ENCODE peak calls at places on chromosomes 7 and 10, in eight cellular contexts. B is Peyer's patch, V is MM.1S, M is lung, E is A673, N is testis, S is suprapubic skin, U is colonic mucosa. I is an unnamed sample.
A peak's percentile ranks its signal among the peaks of the same experiment; 100 is the strongest.

GRCh38 chr10:78540355-78541076 is 506.9 kb downstream of the RPS24 start:
- DNase-seq in B (no peak), V (no peak), M (no peak), E (no peak), N (no peak), S (no peak), U (no peak), I (no peak)

GRCh38 chr10:12357525-12358151 is 8.3 kb downstream of the CAMK1D start:
- DNase-seq in B (no peak), V (no peak), M (no peak), E (no peak), N (no peak), S (no peak), U (no peak), I (no peak)

GRCh38 chr7:2474224-2474623 is 2.0 kb downstream of the GRIFIN start:
- DNase-seq in B (no peak), V (no peak), M (no peak), E (no peak), N (no peak), S (no peak), U (no peak), I (no peak)

GRCh38 chr10:76553700-76554470 is 1083.7 kb downstream of the KCNMA1 start:
- DNase-seq in B (no peak), V (no peak), M (no peak), E (no peak), N (no peak), S (no peak), U (no peak), I (no peak)

GRCh38 chr7:7895754-7896153 is 72.8 kb upstream of the GLCCI1 start:
- DNase-seq in B (no peak), V (no peak), M (no peak), E (no peak), N (no peak), S (no peak), U (no peak), I (no peak)

GRCh38 chr10:335151-335800 is 200.0 kb downstream of the ZMYND11 start:
- DNase-seq in B (no peak), V (no peak), M (no peak), E (no peak), N (no peak), S (no peak), U (no peak), I (no peak)

GRCh38 chr7:17732083-17732482 is 208.2 kb downstream of the SNX13 start:
- DNase-seq in B (no peak), V (no peak), M (no peak), E (no peak), N (no peak), S (no peak), U (no peak), I (no peak)

GRCh38 chr10:91424016-91424415 is 13.9 kb downstream of the HECTD2 start:
- DNase-seq in B (no peak), V (no peak), M (no peak), E (no peak), N (no peak), S (no peak), U (no peak), I (no peak)

GRCh38 chr10:108250954-108251620 is 1086.6 kb upstream of the SORCS1 start:
- DNase-seq in B (no peak), V (no peak), M (no peak), E (no peak), N (no peak), S (no peak), U (no peak), I (no peak)

GRCh38 chr10:78510566-78511323 is 477.1 kb downstream of the RPS24 start:
- DNase-seq in B (no peak), V (no peak), M (peak; percentile 27), E (no peak), N (no peak), S (no peak), U (peak; percentile 30), I (no peak)

GRCh38 chr7:140714331-140715040 is 18.0 kb downstream of the NDUFB2 start:
- DNase-seq in B (no peak), V (no peak), M (no peak), E (no peak), N (no peak), S (no peak), U (no peak), I (no peak)

GRCh38 chr10:78805176-78805575 is 263.6 kb upstream of the ZMIZ1 start:
- DNase-seq in B (peak; percentile 53), V (no peak), M (peak; percentile 68), E (peak; percentile 51), N (peak; percentile 69), S (peak; percentile 83), U (peak; percentile 42), I (no peak)

GRCh38 chr10:11578802-11579255 is 32.6 kb downstream of the USP6NL start:
- DNase-seq in B (no peak), V (no peak), M (no peak), E (no peak), N (no peak), S (no peak), U (no peak), I (peak; percentile 48)

GRCh38 chr10:96700477-96701099 is 19.7 kb downstream of the PIK3AP1 start:
- DNase-seq in B (peak; percentile 92), V (no peak), M (no peak), E (no peak), N (no peak), S (no peak), U (no peak), I (peak; percentile 81)

GRCh38 chr7:151990567-151990966 is 34.3 kb downstream of the GALNTL5 start:
- DNase-seq in B (no peak), V (no peak), M (no peak), E (no peak), N (no peak), S (no peak), U (no peak), I (no peak)

GRCh38 chr7:151993977-151994676 is 31.3 kb upstream of the GALNT11 start:
- DNase-seq in B (no peak), V (no peak), M (no peak), E (no peak), N (no peak), S (no peak), U (no peak), I (no peak)

GRCh38 chr7:151987748-151988529 is 31.7 kb downstream of the GALNTL5 start:
- DNase-seq in B (no peak), V (no peak), M (no peak), E (peak; percentile 65), N (no peak), S (no peak), U (no peak), I (no peak)

GRCh38 chr7:151992375-151992774 is 33.1 kb upstream of the GALNT11 start:
- DNase-seq in B (peak; percentile 64), V (peak; percentile 60), M (peak; percentile 48), E (peak; percentile 88), N (peak; percentile 52), S (no peak), U (peak; percentile 41), I (peak; percentile 11)
- TF ChIP-seq CTCF in B (peak; percentile 20), V (peak; percentile 14), M (no peak), E (peak; percentile 56), N (no peak), S (peak; percentile 13), U (no peak), I (peak; percentile 29)

DNA sequence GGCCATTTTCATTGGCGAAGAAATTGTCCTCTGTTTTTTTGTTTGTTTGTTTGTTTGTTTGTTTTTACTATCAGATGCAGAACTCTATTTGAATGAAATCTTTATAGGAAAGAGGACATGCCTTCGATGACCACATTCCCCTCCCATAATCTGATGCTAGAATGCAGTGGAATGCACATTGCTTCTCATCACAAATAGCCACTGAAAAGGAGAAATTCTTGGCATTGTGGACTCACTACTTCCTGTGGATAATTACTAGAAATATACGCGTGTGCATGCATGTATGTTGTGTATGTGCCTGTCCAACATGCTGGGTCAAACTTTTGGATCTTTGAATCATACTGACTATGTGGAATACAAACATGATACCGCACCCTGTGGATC is 70.5 kb upstream of the SFMBT2 start:
- DNase-seq in B (no peak), V (no peak), M (no peak), E (no peak), N (no peak), S (no peak), U (no peak), I (no peak)
- H3K4me3 ChIP-seq in B (no peak overlapping the region), V (no peak overlapping the region), M (no peak overlapping the region), E (no peak overlapping the region), N (no peak overlapping the region), S (no peak overlapping the region), U (no peak overlapping the region), I (no peak overlapping the region)

GRCh38 chr7:157688439-157689268 is 351.9 kb downstream of the DNAJB6 start:
- DNase-seq in B (peak; percentile 24), V (no peak), M (no peak), E (no peak), N (peak; percentile 13), S (peak; percentile 34), U (no peak), I (no peak)

GRCh38 chr7:157691521-157692155 is 354.8 kb downstream of the DNAJB6 start:
- DNase-seq in B (peak; percentile 41), V (no peak), M (no peak), E (no peak), N (peak; percentile 10), S (no peak), U (no peak), I (no peak)

GRCh38 chr7:157690833-157691382 is 354.1 kb downstream of the DNAJB6 start:
- DNase-seq in B (peak; percentile 46), V (no peak), M (no peak), E (no peak), N (peak; percentile 75), S (peak; percentile 36), U (peak; percentile 52), I (no peak)

GRCh38 chr7:157689269-157690057 is 352.7 kb downstream of the DNAJB6 start:
- DNase-seq in B (peak; percentile 23), V (no peak), M (no peak), E (no peak), N (peak; percentile 13), S (no peak), U (no peak), I (no peak)

DNA sequence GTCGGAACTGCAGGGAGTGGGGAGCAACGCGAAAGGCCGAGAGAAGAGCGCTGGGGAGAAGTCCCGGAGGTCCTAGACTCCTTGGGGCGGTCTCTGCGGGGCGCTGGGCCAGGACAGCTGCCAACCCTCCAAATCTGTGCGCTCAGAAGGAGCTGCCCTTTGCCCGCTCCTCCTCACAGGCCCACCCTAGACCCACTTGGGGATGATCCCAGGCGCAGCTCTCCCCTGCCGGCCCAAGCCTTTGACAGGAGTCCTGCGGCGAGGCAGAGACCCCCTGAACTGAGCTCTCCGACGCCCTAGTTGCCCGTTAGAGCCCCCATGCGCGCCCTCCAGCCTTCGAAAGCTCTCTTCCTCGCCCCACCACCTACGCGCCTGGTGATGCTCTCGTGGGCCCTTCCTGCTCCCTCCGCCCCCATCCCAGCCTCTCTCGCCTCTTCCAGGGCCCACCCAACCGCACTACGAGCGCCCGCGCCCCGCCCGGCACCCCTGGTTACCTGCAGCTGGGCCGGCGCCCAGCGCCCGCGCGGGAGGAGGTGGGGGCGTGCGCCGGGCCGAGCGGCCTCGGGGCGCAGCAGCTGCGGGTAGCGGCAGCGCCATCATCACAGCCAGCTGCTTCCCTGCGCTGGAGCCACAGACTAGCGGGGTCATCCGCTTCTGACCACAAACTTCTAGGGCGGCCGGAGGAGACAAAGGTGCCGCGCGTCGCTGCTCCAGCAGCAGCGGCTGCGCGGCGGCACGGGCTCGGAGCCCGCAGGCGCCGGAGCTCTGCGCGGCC is 353.4 kb downstream of the DNAJB6 start:
- DNase-seq in B (peak; percentile 33), V (no peak), M (no peak), E (no peak), N (no peak), S (peak; percentile 28), U (no peak), I (no peak)
- H3K27me3 ChIP-seq in B (no peaks in the 10 kb centered on the region), V (peaks cover 75% of the 10 kb centered on the region), M (peaks cover 46% of the 10 kb centered on the region), E (peaks cover 98% of the 10 kb centered on the region), N (no peaks in the 10 kb centered on the region), S (peaks cover 91% of the 10 kb centered on the region), U (peaks cover 81% of the 10 kb centered on the region), I (no peaks in the 10 kb centered on the region)

GRCh38 chr10:132219486-132219885 is 32.7 kb downstream of the DPYSL4 start:
- DNase-seq in B (no peak), V (no peak), M (no peak), E (no peak), N (no peak), S (no peak), U (no peak), I (no peak)
- TF ChIP-seq CTCF in B (no peak), V (no peak), M (no peak), E (peak; percentile 35), N (no peak), S (no peak), U (no peak), I (peak; percentile 4)